ENCODE peak calls at places on chromosomes 12 and 14, in four cellular contexts. One of them, this sample, is unnamed.

GRCh38 chr14:52694761-52695480 is 437 bp downstream of the ERO1A start:
- DNase-seq in CD4-positive, alpha-beta T cell: peak
- DNase-seq in HFFc6: peak
- DNase-seq in NCI-H1092 treated with DMSO at 0.1 percent for 48 hours: peak
- DNase-seq in this sample: no peak

GRCh38 chr12:89073027-89073398 is 279.3 kb downstream of the DUSP6 start:
- DNase-seq in CD4-positive, alpha-beta T cell: no peak
- DNase-seq in HFFc6: peak
- DNase-seq in NCI-H1092 treated with DMSO at 0.1 percent for 48 hours: no peak
- DNase-seq in this sample: no peak

GRCh38 chr14:30484976-30485375 is 74.0 kb upstream of the G2E3 start:
- DNase-seq in CD4-positive, alpha-beta T cell: no peak
- DNase-seq in HFFc6: no peak
- DNase-seq in NCI-H1092 treated with DMSO at 0.1 percent for 48 hours: no peak
- DNase-seq in this sample: no peak

GRCh38 chr12:52020126-52020525 is 13.4 kb downstream of the TAMALIN start:
- DNase-seq in CD4-positive, alpha-beta T cell: no peak
- DNase-seq in HFFc6: no peak
- DNase-seq in NCI-H1092 treated with DMSO at 0.1 percent for 48 hours: no peak
- DNase-seq in this sample: no peak

GRCh38 chr12:54341901-54342300 is 17.0 kb downstream of the COPZ1 start:
- DNase-seq in CD4-positive, alpha-beta T cell: no peak
- DNase-seq in HFFc6: no peak
- DNase-seq in NCI-H1092 treated with DMSO at 0.1 percent for 48 hours: no peak
- DNase-seq in this sample: no peak

GRCh38 chr12:42372154-42372791 is 46.3 kb downstream of the PPHLN1 start:
- DNase-seq in CD4-positive, alpha-beta T cell: no peak
- DNase-seq in HFFc6: peak
- DNase-seq in NCI-H1092 treated with DMSO at 0.1 percent for 48 hours: peak
- DNase-seq in this sample: peak

GRCh38 chr12:20946732-20947131 is 136.2 kb downstream of the SLCO1B3 start:
- DNase-seq in CD4-positive, alpha-beta T cell: no peak
- DNase-seq in HFFc6: no peak
- DNase-seq in NCI-H1092 treated with DMSO at 0.1 percent for 48 hours: no peak
- DNase-seq in this sample: no peak

GRCh38 chr12:116159175-116159574 is 118.3 kb downstream of the MED13L start:
- DNase-seq in CD4-positive, alpha-beta T cell: no peak
- DNase-seq in HFFc6: peak
- DNase-seq in NCI-H1092 treated with DMSO at 0.1 percent for 48 hours: peak
- DNase-seq in this sample: no peak

GRCh38 chr12:101297661-101298060 is 17.8 kb downstream of the UTP20 start:
- DNase-seq in CD4-positive, alpha-beta T cell: no peak
- DNase-seq in HFFc6: no peak
- DNase-seq in NCI-H1092 treated with DMSO at 0.1 percent for 48 hours: no peak
- DNase-seq in this sample: no peak

GRCh38 chr12:68933564-68933893 is 558 bp upstream of the CPM start:
- DNase-seq in CD4-positive, alpha-beta T cell: no peak
- DNase-seq in HFFc6: no peak
- DNase-seq in NCI-H1092 treated with DMSO at 0.1 percent for 48 hours: no peak
- DNase-seq in this sample: no peak

GRCh38 chr12:121295746-121296617 is 527 bp downstream of the CAMKK2 start:
- DNase-seq in CD4-positive, alpha-beta T cell: peak
- DNase-seq in HFFc6: no peak
- DNase-seq in NCI-H1092 treated with DMSO at 0.1 percent for 48 hours: peak
- DNase-seq in this sample: no peak

This sample was measured in GM06990.